ENCODE peak calls at places on chromosomes 16 and 17, in four cellular contexts. M is T-helper 22 cell, G is BJ, I is ELR. N is an unnamed sample.

GRCh38 chr17:1228752-1229353 is 41.4 kb upstream of the BHLHA9 start:
- DNase-seq in M (no peak), G (no peak), I (no peak), N (no peak)

GRCh38 chr17:13030459-13031305 is 12.9 kb upstream of the ELAC2 start:
- DNase-seq in M (no peak), G (no peak), I (peak; percentile 60), N (peak; percentile 6)

GRCh38 chr16:35752012-35752772 is 2292.8 kb downstream of the TP53TG3F start:
- DNase-seq in M (no peak), G (no peak), I (no peak), N (no peak)

GRCh38 chr16:82629441-82630027 is 2.8 kb downstream of the CDH13 start:
- DNase-seq in M (no peak), G (peak; percentile 90), I (peak; percentile 86), N (no peak)

GRCh38 chr17:41537614-41537954 is 9.5 kb upstream of the KRT19 start:
- DNase-seq in M (no peak), G (no peak), I (no peak), N (no peak)

GRCh38 chr16:11700264-11701029 is 32.2 kb downstream of the SNN start:
- DNase-seq in M (no peak), G (no peak), I (no peak), N (no peak)

GRCh38 chr16:30041841-30042240 is 10.8 kb upstream of the TLCD3B start:
- DNase-seq in M (no peak), G (no peak), I (peak; percentile 72), N (no peak)

GRCh38 chr17:72693956-72694355 is 398.5 kb downstream of the SLC39A11 start:
- DNase-seq in M (no peak), G (no peak), I (no peak), N (no peak)

GRCh38 chr17:43576563-43577229 is 30.6 kb upstream of the ETV4 start:
- DNase-seq in M (peak; percentile 20), G (no peak), I (peak; percentile 85), N (peak; percentile 38)

GRCh38 chr17:48215583-48216139 is 108.1 kb downstream of the SNX11 start:
- DNase-seq in M (no peak), G (no peak), I (peak; percentile 82), N (no peak)

GRCh38 chr17:17156107-17156506 is 50.0 kb downstream of the PLD6 start:
- DNase-seq in M (no peak), G (peak; percentile 9), I (peak; percentile 84), N (no peak)

GRCh38 chr17:31674717-31675349 is 184.2 kb downstream of the COPRS start:
- DNase-seq in M (no peak), G (no peak), I (peak; percentile 79), N (no peak)

GRCh38 chr17:8055851-8056231 is 17.0 kb downstream of the ALOX15B start:
- DNase-seq in M (no peak), G (no peak), I (no peak), N (no peak)

GRCh38 chr16:30982548-30983288 is 2.3 kb upstream of the HSD3B7 start:
- DNase-seq in M (no peak), G (no peak), I (no peak), N (no peak)

GRCh38 chr17:77117415-77117814 is 23.4 kb upstream of the SEC14L1 start:
- DNase-seq in M (no peak), G (no peak), I (no peak), N (no peak)

GRCh38 chr16:57732011-57732410 is 3.6 kb upstream of the KATNB1 start:
- DNase-seq in M (no peak), G (peak; percentile 37), I (peak; percentile 38), N (no peak)

GRCh38 chr17:57629470-57629869 is 115.6 kb downstream of the CCDC182 start:
- DNase-seq in M (no peak), G (no peak), I (peak; percentile 18), N (no peak)

GRCh38 chr16:15928261-15929104 is 20.9 kb upstream of the ABCC1 start:
- DNase-seq in M (no peak), G (no peak), I (no peak), N (no peak)

GRCh38 chr16:84874004-84874435 is 54.2 kb downstream of the CRISPLD2 start:
- DNase-seq in M (no peak), G (no peak), I (no peak), N (no peak)

GRCh38 chr16:88805340-88805715 is 1.7 kb downstream of the CDT1 start:
- DNase-seq in M (no peak), G (no peak), I (no peak), N (no peak)

GRCh38 chr16:78519896-78520295 is 420.4 kb downstream of the WWOX start:
- DNase-seq in M (no peak), G (no peak), I (no peak), N (no peak)

GRCh38 chr17:35742496-35742895 is 10.5 kb downstream of the GAS2L2 start:
- DNase-seq in M (no peak), G (no peak), I (no peak), N (no peak)

GRCh38 chr16:48383877-48384304 is 1.3 kb downstream of the SIAH1 start:
- DNase-seq in M (no peak), G (no peak), I (peak; percentile 37), N (no peak)

GRCh38 chr17:11511696-11512095 is 86.6 kb upstream of the DNAH9 start:
- DNase-seq in M (no peak), G (no peak), I (no peak), N (no peak)

GRCh38 chr17:46977750-46978488 is 1.1 kb downstream of the RPRML start:
- DNase-seq in M (no peak), G (no peak), I (no peak), N (no peak)

N was measured in effector memory CD4-positive, alpha-beta T cell.